ENCODE peak calls at places on chromosomes 2 and 18, in ten cellular contexts. One of them, this sample, is unnamed.
A peak's percentile ranks its signal among the peaks of the same experiment; 100 is the strongest.

GRCh38 chr2:217061916-217062315 is 202.1 kb upstream of the TNP1 start:
- DNase-seq in lower lobe of right lung: no peak
- DNase-seq in ureter: no peak
- DNase-seq in A549: no peak
- DNase-seq in HT1080: no peak
- DNase-seq in nucleus accumbens: no peak
- DNase-seq in GM12891: no peak
- DNase-seq in DMS79: no peak
- DNase-seq in M059J: no peak
- DNase-seq in ELR: no peak
- DNase-seq in this sample: no peak

GRCh38 chr2:111178730-111179405 is 58.2 kb downstream of the BCL2L11 start:
- DNase-seq in lower lobe of right lung: no peak
- DNase-seq in ureter: no peak
- DNase-seq in A549: peak; percentile 60
- DNase-seq in HT1080: peak; percentile 66
- DNase-seq in nucleus accumbens: no peak
- DNase-seq in GM12891: no peak
- DNase-seq in DMS79: no peak
- DNase-seq in M059J: peak; percentile 75
- DNase-seq in ELR: peak; percentile 48
- DNase-seq in this sample: no peak

GRCh38 chr2:2848621-2849443 is 517.8 kb upstream of the MYT1L start:
- DNase-seq in lower lobe of right lung: no peak
- DNase-seq in ureter: no peak
- DNase-seq in A549: no peak
- DNase-seq in HT1080: no peak
- DNase-seq in nucleus accumbens: no peak
- DNase-seq in GM12891: no peak
- DNase-seq in DMS79: peak; percentile 67
- DNase-seq in M059J: no peak
- DNase-seq in ELR: no peak
- DNase-seq in this sample: peak; percentile 78

GRCh38 chr2:174939046-174939445 is 66.1 kb downstream of the CHN1 start:
- DNase-seq in lower lobe of right lung: no peak
- DNase-seq in ureter: no peak
- DNase-seq in A549: peak; percentile 9
- DNase-seq in HT1080: peak; percentile 75
- DNase-seq in nucleus accumbens: no peak
- DNase-seq in GM12891: no peak
- DNase-seq in DMS79: no peak
- DNase-seq in M059J: peak; percentile 79
- DNase-seq in ELR: peak; percentile 83
- DNase-seq in this sample: no peak

GRCh38 chr2:231674587-231675334 is 33.6 kb upstream of the PTMA start:
- DNase-seq in lower lobe of right lung: peak; percentile 83
- DNase-seq in ureter: no peak
- DNase-seq in A549: no peak
- DNase-seq in HT1080: peak; percentile 57
- DNase-seq in nucleus accumbens: no peak
- DNase-seq in GM12891: no peak
- DNase-seq in DMS79: peak; percentile 52
- DNase-seq in M059J: peak; percentile 57
- DNase-seq in ELR: peak; percentile 70
- DNase-seq in this sample: peak; percentile 96

GRCh38 chr2:237577458-237577857 is 11.1 kb downstream of the PRLH start:
- DNase-seq in lower lobe of right lung: peak; percentile 30
- DNase-seq in ureter: no peak
- DNase-seq in A549: no peak
- DNase-seq in HT1080: no peak
- DNase-seq in nucleus accumbens: no peak
- DNase-seq in GM12891: no peak
- DNase-seq in DMS79: no peak
- DNase-seq in M059J: no peak
- DNase-seq in ELR: no peak
- DNase-seq in this sample: no peak

GRCh38 chr2:73859721-73860586 is 31.2 kb downstream of the STAMBP start:
- DNase-seq in lower lobe of right lung: no peak
- DNase-seq in ureter: no peak
- DNase-seq in A549: peak; percentile 79
- DNase-seq in HT1080: peak; percentile 93
- DNase-seq in nucleus accumbens: no peak
- DNase-seq in GM12891: no peak
- DNase-seq in DMS79: no peak
- DNase-seq in M059J: peak; percentile 87
- DNase-seq in ELR: peak; percentile 95
- DNase-seq in this sample: no peak

GRCh38 chr2:144290276-144290675 is 229.6 kb downstream of the ZEB2 start:
- DNase-seq in lower lobe of right lung: no peak
- DNase-seq in ureter: no peak
- DNase-seq in A549: no peak
- DNase-seq in HT1080: no peak
- DNase-seq in nucleus accumbens: no peak
- DNase-seq in GM12891: no peak
- DNase-seq in DMS79: no peak
- DNase-seq in M059J: no peak
- DNase-seq in ELR: no peak
- DNase-seq in this sample: no peak

GRCh38 chr2:216700088-216700567 is 4.8 kb upstream of the IGFBP5 start:
- DNase-seq in lower lobe of right lung: no peak
- DNase-seq in ureter: no peak
- DNase-seq in A549: no peak
- DNase-seq in HT1080: no peak
- DNase-seq in nucleus accumbens: no peak
- DNase-seq in GM12891: no peak
- DNase-seq in DMS79: peak; percentile 71
- DNase-seq in M059J: no peak
- DNase-seq in ELR: no peak
- DNase-seq in this sample: peak; percentile 87

GRCh38 chr2:112669667-112670066 is 23.9 kb downstream of the SLC20A1 start:
- DNase-seq in lower lobe of right lung: no peak
- DNase-seq in ureter: no peak
- DNase-seq in A549: no peak
- DNase-seq in HT1080: no peak
- DNase-seq in nucleus accumbens: no peak
- DNase-seq in GM12891: no peak
- DNase-seq in DMS79: no peak
- DNase-seq in M059J: no peak
- DNase-seq in ELR: no peak
- DNase-seq in this sample: no peak

GRCh38 chr2:230658877-230659652 is 53.6 kb upstream of the CAB39 start:
- DNase-seq in lower lobe of right lung: no peak
- DNase-seq in ureter: no peak
- DNase-seq in A549: no peak
- DNase-seq in HT1080: no peak
- DNase-seq in nucleus accumbens: no peak
- DNase-seq in GM12891: no peak
- DNase-seq in DMS79: no peak
- DNase-seq in M059J: no peak
- DNase-seq in ELR: no peak
- DNase-seq in this sample: no peak

GRCh38 chr2:23452853-23453420 is 68.0 kb downstream of the KLHL29 start:
- DNase-seq in lower lobe of right lung: no peak
- DNase-seq in ureter: peak; percentile 40
- DNase-seq in A549: no peak
- DNase-seq in HT1080: peak; percentile 83
- DNase-seq in nucleus accumbens: no peak
- DNase-seq in GM12891: no peak
- DNase-seq in DMS79: no peak
- DNase-seq in M059J: peak; percentile 29
- DNase-seq in ELR: peak; percentile 43
- DNase-seq in this sample: peak; percentile 47

GRCh38 chr2:39455826-39456225 is 18.7 kb upstream of the MAP4K3 start:
- DNase-seq in lower lobe of right lung: no peak
- DNase-seq in ureter: no peak
- DNase-seq in A549: no peak
- DNase-seq in HT1080: peak; percentile 48
- DNase-seq in nucleus accumbens: no peak
- DNase-seq in GM12891: no peak
- DNase-seq in DMS79: no peak
- DNase-seq in M059J: peak; percentile 63
- DNase-seq in ELR: peak; percentile 70
- DNase-seq in this sample: no peak

GRCh38 chr2:120949027-120949956 is 213.6 kb downstream of the GLI2 start:
- DNase-seq in lower lobe of right lung: no peak
- DNase-seq in ureter: no peak
- DNase-seq in A549: peak; percentile 33
- DNase-seq in HT1080: no peak
- DNase-seq in nucleus accumbens: no peak
- DNase-seq in GM12891: no peak
- DNase-seq in DMS79: peak; percentile 90
- DNase-seq in M059J: no peak
- DNase-seq in ELR: peak; percentile 42
- DNase-seq in this sample: no peak

GRCh38 chr2:68889500-68889899 is 18.3 kb upstream of the BMP10 start:
- DNase-seq in lower lobe of right lung: no peak
- DNase-seq in ureter: no peak
- DNase-seq in A549: no peak
- DNase-seq in HT1080: no peak
- DNase-seq in nucleus accumbens: no peak
- DNase-seq in GM12891: no peak
- DNase-seq in DMS79: no peak
- DNase-seq in M059J: peak; percentile 72
- DNase-seq in ELR: no peak
- DNase-seq in this sample: peak; percentile 19

GRCh38 chr2:179538406-179538805 is 273.8 kb upstream of the SESTD1 start:
- DNase-seq in lower lobe of right lung: no peak
- DNase-seq in ureter: no peak
- DNase-seq in A549: no peak
- DNase-seq in HT1080: no peak
- DNase-seq in nucleus accumbens: no peak
- DNase-seq in GM12891: no peak
- DNase-seq in DMS79: no peak
- DNase-seq in M059J: no peak
- DNase-seq in ELR: peak; percentile 63
- DNase-seq in this sample: no peak

GRCh38 chr2:50743471-50743870 is 288.5 kb downstream of the NRXN1 start:
- DNase-seq in lower lobe of right lung: no peak
- DNase-seq in ureter: no peak
- DNase-seq in A549: no peak
- DNase-seq in HT1080: no peak
- DNase-seq in nucleus accumbens: no peak
- DNase-seq in GM12891: no peak
- DNase-seq in DMS79: no peak
- DNase-seq in M059J: no peak
- DNase-seq in ELR: no peak
- DNase-seq in this sample: no peak

GRCh38 chr18:35435420-35435819 is 58.3 kb upstream of the ZNF396 start:
- DNase-seq in lower lobe of right lung: no peak
- DNase-seq in ureter: no peak
- DNase-seq in A549: no peak
- DNase-seq in HT1080: no peak
- DNase-seq in nucleus accumbens: no peak
- DNase-seq in GM12891: no peak
- DNase-seq in DMS79: no peak
- DNase-seq in M059J: no peak
- DNase-seq in ELR: no peak
- DNase-seq in this sample: no peak

GRCh38 chr2:240513544-240514287 is 44.1 kb downstream of the ANKMY1 start:
- DNase-seq in lower lobe of right lung: peak; percentile 92
- DNase-seq in ureter: peak; percentile 78
- DNase-seq in A549: peak; percentile 68
- DNase-seq in HT1080: peak; percentile 68
- DNase-seq in nucleus accumbens: no peak
- DNase-seq in GM12891: peak; percentile 93
- DNase-seq in DMS79: no peak
- DNase-seq in M059J: peak; percentile 1
- DNase-seq in ELR: peak; percentile 88
- DNase-seq in this sample: peak; percentile 86

GRCh38 chr2:88692187-88692586 is 714 bp downstream of the RPIA start:
- DNase-seq in lower lobe of right lung: peak; percentile 52
- DNase-seq in ureter: peak; percentile 47
- DNase-seq in A549: peak; percentile 35
- DNase-seq in HT1080: peak; percentile 36
- DNase-seq in nucleus accumbens: peak; percentile 1
- DNase-seq in GM12891: no peak
- DNase-seq in DMS79: no peak
- DNase-seq in M059J: peak; percentile 8
- DNase-seq in ELR: peak; percentile 52
- DNase-seq in this sample: peak; percentile 51